ENCODE peak calls at places on chromosomes 16 and 17, in seven cellular contexts. D, F, T, L, P, Z and V are unnamed samples. For H3K4me1, the result is how much of the 10 kb centered on the place peaks cover.

GRCh38 chr16:52964290-52964689 is 88.4 kb downstream of the CHD9NB start:
- DNase-seq in D (no peak), F (no peak), T (no peak), L (no peak), P (peak), Z (peak), V (peak)

GRCh38 chr16:55872130-55872529 is 3.0 kb downstream of the CES5A start:
- DNase-seq in D (no peak), F (no peak), T (no peak), L (no peak), P (no peak), Z (no peak), V (no peak)

GRCh38 chr17:80219013-80219776 is 938 bp downstream of the SGSH start:
- DNase-seq in D (peak), F (peak), T (no peak), L (peak), P (peak), Z (peak), V (no peak)

GRCh38 chr16:63217011-63217410 is 1180.8 kb upstream of the CDH8 start:
- DNase-seq in D (no peak), F (no peak), T (no peak), L (no peak), P (no peak), Z (no peak), V (no peak)

GRCh38 chr17:78039581-78039980 is 81.1 kb downstream of the TNRC6C start:
- DNase-seq in D (no peak), F (no peak), T (no peak), L (no peak), P (no peak), Z (no peak), V (no peak)

GRCh38 chr17:79849953-79850352 is 10.7 kb upstream of the CBX4 start:
- DNase-seq in D (no peak), F (no peak), T (no peak), L (peak), P (no peak), Z (no peak), V (no peak)

GRCh38 chr16:22188595-22189442 is 17.3 kb upstream of the EEF2K start:
- DNase-seq in D (peak), F (peak), T (no peak), L (peak), P (peak), Z (peak), V (no peak)

GRCh38 chr17:4715071-4715749 is 4.8 kb downstream of the ARRB2 start:
- DNase-seq in D (no peak), F (no peak), T (no peak), L (no peak), P (no peak), Z (no peak), V (no peak)

GRCh38 chr17:9771465-9771864 is 19.9 kb downstream of the DHRS7C start:
- DNase-seq in D (no peak), F (no peak), T (no peak), L (no peak), P (no peak), Z (no peak), V (no peak)

GRCh38 chr16:15434425-15435215 is at the start of gene BMERB1:
- DNase-seq in D (peak), F (peak), T (no peak), L (peak), P (no peak), Z (peak), V (peak)

GRCh38 chr17:76998839-76999238 is 130.6 kb downstream of the MGAT5B start:
- DNase-seq in D (no peak), F (no peak), T (no peak), L (no peak), P (no peak), Z (no peak), V (no peak)

GRCh38 chr16:30066882-30067583 is 1.5 kb downstream of the ALDOA start:
- DNase-seq in D (no peak), F (no peak), T (no peak), L (no peak), P (no peak), Z (no peak), V (no peak)

GRCh38 chr17:57448288-57449283 is 192.3 kb downstream of the MSI2 start:
- DNase-seq in D (no peak), F (no peak), T (no peak), L (no peak), P (no peak), Z (no peak), V (no peak)
- H3K18ac ChIP-seq in D (no peak), F (no peak), T (no peak), L (peak), P (peak), Z (no peak), V (no peak)

GRCh38 chr17:28492352-28493310 is 13.5 kb upstream of the FOXN1 start:
- DNase-seq in D (no peak), F (no peak), T (no peak), L (no peak), P (no peak), Z (no peak), V (no peak)

GRCh38 chr17:28493467-28493866 is 12.7 kb upstream of the FOXN1 start:
- DNase-seq in D (peak), F (no peak), T (no peak), L (peak), P (no peak), Z (no peak), V (no peak)

GRCh38 chr17:28494445-28495188 is 11.5 kb upstream of the FOXN1 start:
- DNase-seq in D (peak), F (peak), T (peak), L (peak), P (peak), Z (peak), V (peak)

GRCh38 chr17:28491286-28491685 is 14.9 kb upstream of the FOXN1 start:
- DNase-seq in D (no peak), F (no peak), T (no peak), L (no peak), P (no peak), Z (no peak), V (no peak)

DNA sequence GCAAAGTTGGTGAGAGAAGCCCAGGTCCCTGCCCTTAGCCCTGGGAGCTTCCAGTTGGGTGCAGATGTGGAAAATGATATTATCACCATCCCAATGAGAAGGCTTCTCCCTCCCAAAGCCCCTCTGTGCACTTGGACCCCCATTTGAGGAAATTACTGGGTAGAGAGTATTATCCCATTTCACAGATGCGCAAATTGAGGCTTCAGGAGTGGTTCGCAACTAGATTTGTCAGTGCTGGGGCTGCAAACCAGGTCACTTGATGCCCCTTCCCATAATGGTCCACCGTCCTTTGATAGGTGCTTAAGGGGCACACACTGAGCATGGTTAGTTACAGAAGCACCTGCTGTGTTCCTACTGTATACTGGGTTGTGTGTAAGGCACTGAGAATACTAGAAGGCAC is 14.3 kb upstream of the FOXN1 start:
- DNase-seq in D (no peak), F (no peak), T (no peak), L (no peak), P (no peak), Z (no peak), V (no peak)
- H3K23ac ChIP-seq in D (no peak), F (no peak), T (no peak), L (no peak), P (no peak), Z (no peak), V (peak)

DNA sequence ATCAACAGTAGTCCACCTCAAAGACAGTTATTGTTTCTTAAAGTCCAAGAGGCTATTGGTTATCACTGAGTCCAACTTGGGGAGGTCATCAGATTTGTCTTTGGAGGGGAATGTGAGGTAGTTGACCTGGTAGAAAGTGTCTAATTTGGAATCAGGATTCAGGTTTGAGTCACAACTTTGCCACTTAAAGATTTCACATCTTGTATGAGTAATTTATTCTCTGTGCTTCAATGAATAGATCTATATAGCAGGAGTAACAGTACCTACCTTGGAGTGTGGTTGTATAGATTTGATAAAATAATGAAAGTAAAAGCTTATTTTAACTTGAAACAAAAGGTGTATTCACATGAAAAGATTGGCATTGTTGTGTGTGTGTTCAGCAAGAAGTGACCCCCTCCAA is 119.3 kb upstream of the TBX2 start:
- DNase-seq in D (no peak), F (no peak), T (no peak), L (no peak), P (no peak), Z (no peak), V (no peak)
- H3K4me1 ChIP-seq in D (under half), F (under half), T (under half), L (under half), P (under half), Z (under half), V (under half)

GRCh38 chr16:66225696-66226095 is 140.8 kb upstream of the CDH5 start:
- DNase-seq in D (no peak), F (no peak), T (no peak), L (no peak), P (no peak), Z (no peak), V (no peak)

GRCh38 chr16:66224636-66225035 is 141.9 kb upstream of the CDH5 start:
- DNase-seq in D (no peak), F (no peak), T (no peak), L (no peak), P (no peak), Z (no peak), V (peak)

GRCh38 chr16:66227766-66228530 is 138.5 kb upstream of the CDH5 start:
- DNase-seq in D (no peak), F (no peak), T (no peak), L (no peak), P (no peak), Z (peak), V (no peak)

GRCh38 chr16:66226762-66227161 is 139.7 kb upstream of the CDH5 start:
- DNase-seq in D (no peak), F (no peak), T (no peak), L (no peak), P (no peak), Z (no peak), V (no peak)

DNA sequence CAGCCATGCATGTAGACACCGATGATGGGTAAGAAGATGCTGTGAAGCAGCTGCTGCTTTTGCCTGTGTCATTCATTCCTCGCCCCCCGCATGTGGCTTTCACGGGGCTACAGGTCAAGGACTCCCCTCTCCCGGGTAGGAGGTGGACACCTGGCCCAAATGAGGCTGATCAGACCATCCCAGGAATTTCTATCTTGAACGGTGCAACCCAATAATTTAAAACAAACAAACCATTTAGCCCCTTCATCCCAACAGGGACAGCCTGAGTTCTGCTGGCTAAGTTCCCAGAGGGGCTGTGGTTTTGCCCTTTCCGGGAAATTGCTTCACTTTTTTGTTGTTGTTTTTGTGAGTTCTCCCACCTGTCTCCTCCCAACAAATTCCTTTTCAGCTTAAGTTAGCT is 137.7 kb upstream of the CDH5 start:
- DNase-seq in D (peak), F (no peak), T (no peak), L (peak), P (no peak), Z (no peak), V (no peak)
- H3K18ac ChIP-seq in D (peak), F (no peak), T (no peak), L (peak), P (no peak), Z (no peak), V (no peak)

DNA sequence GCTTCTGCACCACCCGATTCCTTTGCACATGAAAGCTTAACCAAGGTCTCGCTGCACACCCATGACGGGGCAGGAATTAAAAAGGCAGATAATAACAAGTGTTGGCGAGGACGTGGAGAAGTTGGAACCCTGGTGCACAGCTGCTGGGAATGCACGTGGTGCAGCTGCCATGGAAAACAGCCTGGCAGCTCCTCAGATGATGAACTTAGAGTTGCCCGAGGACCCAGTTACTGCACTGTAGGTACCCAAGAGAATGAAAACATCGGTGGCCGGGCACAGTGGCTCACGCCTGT is 211.6 kb upstream of the CIBAR2 start:
- DNase-seq in D (no peak), F (no peak), T (no peak), L (no peak), P (no peak), Z (no peak), V (no peak)
- H3K23ac ChIP-seq in D (no peak), F (no peak), T (no peak), L (no peak), P (no peak), Z (no peak), V (no peak)

DNA sequence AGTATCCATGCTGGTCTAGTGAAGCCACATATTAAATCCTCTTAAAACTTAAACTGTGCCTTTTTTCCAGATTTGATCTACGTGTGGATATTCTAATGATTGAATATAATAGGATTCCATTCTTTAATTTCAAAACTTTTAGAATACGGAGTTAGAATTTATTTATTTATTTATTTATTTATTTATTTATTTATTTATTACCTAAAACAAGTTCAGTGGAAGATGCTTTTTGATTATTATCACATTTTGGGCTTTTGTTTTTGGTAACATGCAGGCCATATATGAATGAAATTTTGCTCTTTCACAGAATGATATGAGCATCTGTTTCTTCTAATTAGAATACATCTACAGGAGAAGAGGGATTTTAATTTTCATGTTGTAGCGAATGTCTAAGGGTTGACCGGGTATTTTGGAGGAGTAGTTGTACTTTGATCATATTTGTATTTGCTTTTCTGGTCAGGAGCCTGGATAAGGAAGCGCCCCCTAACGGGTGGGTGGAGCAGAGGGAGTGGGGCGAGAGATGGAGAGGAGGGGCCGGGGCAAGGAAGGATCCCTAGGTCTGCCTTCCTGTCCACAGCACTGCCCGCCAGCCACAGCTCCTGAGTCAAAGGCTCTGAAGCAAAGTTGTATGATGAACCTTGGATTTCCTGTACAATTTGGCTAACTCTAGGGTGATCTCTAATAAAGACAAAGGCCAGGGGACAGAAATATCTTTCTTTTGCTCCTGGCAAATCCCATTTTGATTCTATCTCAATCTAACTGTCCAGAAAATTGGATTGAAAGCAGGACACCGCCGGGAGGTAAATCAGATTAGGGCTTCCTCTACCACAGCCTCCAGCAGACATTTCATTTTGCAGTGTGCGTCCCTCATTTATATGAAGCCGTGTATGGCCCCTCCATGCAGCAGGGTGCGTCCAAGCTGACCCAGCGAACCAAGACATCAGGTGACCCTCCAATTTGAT is 149.1 kb downstream of the PRKCA start:
- DNase-seq in D (no peak), F (peak), T (no peak), L (no peak), P (peak), Z (peak), V (no peak)
- H3K4me1 ChIP-seq in D (under half), F (under half), T (under half), L (under half), P (under half), Z (under half), V (under half)

DNA sequence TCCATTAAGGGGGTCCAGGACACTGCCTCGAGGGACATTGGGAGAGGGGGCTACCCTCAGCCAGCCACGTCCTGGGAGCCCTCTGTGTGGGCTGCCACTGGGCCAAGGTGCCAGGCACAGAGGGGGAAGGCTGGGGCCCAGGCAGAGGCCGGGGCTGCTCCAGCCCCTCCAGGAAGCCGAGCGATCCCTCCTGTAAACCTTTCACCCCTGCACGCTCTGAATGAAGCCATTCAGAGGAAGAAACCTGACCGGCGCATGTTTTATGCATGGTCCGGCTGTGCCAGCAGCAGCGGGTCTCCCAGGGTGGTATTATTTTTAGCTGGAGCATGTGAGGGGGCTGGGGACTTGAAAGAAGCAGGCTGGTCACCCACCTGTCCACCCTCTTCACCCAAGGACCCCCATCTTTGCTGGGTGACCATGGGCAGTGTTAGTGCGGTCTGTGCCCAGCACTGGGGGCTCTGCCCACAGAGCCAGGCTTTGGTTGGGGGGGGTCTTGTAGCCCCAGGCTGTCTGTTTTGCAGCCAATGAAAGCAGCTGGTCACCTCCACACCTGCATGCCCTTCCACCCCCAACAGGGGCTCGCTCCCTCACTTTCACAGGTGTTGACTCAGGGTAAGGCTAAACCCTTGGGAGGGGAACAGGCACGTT is 76.9 kb upstream of the BRD7 start:
- DNase-seq in D (no peak), F (no peak), T (no peak), L (no peak), P (no peak), Z (no peak), V (no peak)
- H3K18ac ChIP-seq in D (no peak), F (no peak), T (no peak), L (no peak), P (no peak), Z (no peak), V (no peak)